ENCODE peak calls at places on chromosomes 13 and 19, in four cellular contexts. One of them, this sample, is unnamed.

GRCh38 chr19:34962945-34963530 is 991 bp downstream of the ZNF792 start:
- DNase-seq in OCI-LY7: no peak
- DNase-seq in uterus: no peak
- DNase-seq in Peyer's patch: no peak
- DNase-seq in this sample: no peak

GRCh38 chr19:54616057-54616456 is 14.2 kb upstream of the LILRB1 start:
- DNase-seq in OCI-LY7: no peak
- DNase-seq in uterus: no peak
- DNase-seq in Peyer's patch: no peak
- DNase-seq in this sample: no peak

GRCh38 chr13:112065521-112065866 is 1.5 kb upstream of the SOX1 start:
- DNase-seq in OCI-LY7: no peak
- DNase-seq in uterus: no peak
- DNase-seq in Peyer's patch: no peak
- DNase-seq in this sample: no peak

GRCh38 chr19:12641456-12641855 is 25.1 kb downstream of the MAN2B1 start:
- DNase-seq in OCI-LY7: no peak
- DNase-seq in uterus: no peak
- DNase-seq in Peyer's patch: no peak
- DNase-seq in this sample: no peak

GRCh38 chr13:34867590-34867989 is 74.5 kb upstream of the NBEA start:
- DNase-seq in OCI-LY7: no peak
- DNase-seq in uterus: no peak
- DNase-seq in Peyer's patch: no peak
- DNase-seq in this sample: no peak

GRCh38 chr13:51495300-51495699 is 42.5 kb upstream of the INTS6 start:
- DNase-seq in OCI-LY7: no peak
- DNase-seq in uterus: no peak
- DNase-seq in Peyer's patch: no peak
- DNase-seq in this sample: no peak

GRCh38 chr13:19148561-19148960 is 33.1 kb downstream of the TUBA3C start:
- DNase-seq in OCI-LY7: no peak
- DNase-seq in uterus: no peak
- DNase-seq in Peyer's patch: no peak
- DNase-seq in this sample: no peak

GRCh38 chr13:101757446-101758039 is 305.1 kb downstream of the ITGBL1 start:
- DNase-seq in OCI-LY7: peak
- DNase-seq in uterus: no peak
- DNase-seq in Peyer's patch: no peak
- DNase-seq in this sample: no peak

GRCh38 chr19:893775-894090 is 449 bp downstream of the RNU6-9 start:
- DNase-seq in OCI-LY7: no peak
- DNase-seq in uterus: no peak
- DNase-seq in Peyer's patch: no peak
- DNase-seq in this sample: no peak
- H3K27ac ChIP-seq in OCI-LY7: peak
- H3K27ac ChIP-seq in uterus: peak
- H3K27ac ChIP-seq in Peyer's patch: peak
- H3K27ac ChIP-seq in this sample: peak

DNA sequence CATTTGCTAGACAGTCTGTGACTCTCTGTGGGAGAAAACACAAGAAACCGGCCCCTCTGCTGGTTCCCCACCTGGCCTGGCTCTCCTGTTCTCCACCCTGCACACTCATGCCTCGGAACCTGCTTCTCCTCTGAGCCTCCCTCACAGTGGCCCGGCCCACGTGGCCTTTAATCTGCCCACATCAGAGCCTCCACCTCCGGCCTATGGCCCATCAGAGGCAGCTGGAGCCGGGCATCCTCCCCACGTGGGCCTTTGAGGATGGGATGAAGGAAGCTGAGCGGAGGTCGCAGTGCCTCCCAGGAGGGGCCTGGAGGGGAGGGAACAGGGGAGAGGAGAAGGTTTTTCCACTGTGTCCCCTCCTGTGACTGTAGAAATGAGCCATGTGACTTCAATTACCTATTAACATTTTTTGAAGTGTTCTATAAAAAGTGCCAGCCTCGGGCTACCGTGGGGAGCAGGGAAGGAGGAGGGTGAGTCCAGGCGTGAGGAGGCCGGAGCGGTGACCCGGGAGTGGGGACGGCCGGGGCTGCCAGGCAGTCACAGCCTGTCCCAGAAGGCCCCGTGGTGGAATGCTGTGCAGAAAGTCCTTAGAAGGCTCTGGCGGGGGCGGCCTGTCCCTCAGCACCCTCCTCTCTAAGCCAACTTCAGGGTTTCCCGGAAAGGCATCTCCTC is 24.6 kb upstream of the SLC1A5 start:
- DNase-seq in OCI-LY7: no peak
- DNase-seq in uterus: no peak
- DNase-seq in Peyer's patch: no peak
- DNase-seq in this sample: peak
- H3K27ac ChIP-seq in OCI-LY7: no peak
- H3K27ac ChIP-seq in uterus: peak
- H3K27ac ChIP-seq in Peyer's patch: no peak
- H3K27ac ChIP-seq in this sample: peak

GRCh38 chr19:44700547-44700946 is 1.6 kb downstream of the CEACAM16 start:
- DNase-seq in OCI-LY7: no peak
- DNase-seq in uterus: no peak
- DNase-seq in Peyer's patch: no peak
- DNase-seq in this sample: no peak

GRCh38 chr19:44697670-44698034 is 1.3 kb upstream of the CEACAM16 start:
- DNase-seq in OCI-LY7: no peak
- DNase-seq in uterus: no peak
- DNase-seq in Peyer's patch: no peak
- DNase-seq in this sample: no peak

GRCh38 chr19:44698492-44699201 is at the start of gene CEACAM16:
- DNase-seq in OCI-LY7: no peak
- DNase-seq in uterus: no peak
- DNase-seq in Peyer's patch: no peak
- DNase-seq in this sample: no peak

GRCh38 chr19:44694184-44694579 is 4.8 kb upstream of the CEACAM16 start:
- DNase-seq in OCI-LY7: no peak
- DNase-seq in uterus: no peak
- DNase-seq in Peyer's patch: no peak
- DNase-seq in this sample: no peak

GRCh38 chr19:44696939-44697669 is 1.8 kb upstream of the CEACAM16 start:
- DNase-seq in OCI-LY7: no peak
- DNase-seq in uterus: no peak
- DNase-seq in Peyer's patch: no peak
- DNase-seq in this sample: no peak
- H3K27ac ChIP-seq in OCI-LY7: no peak
- H3K27ac ChIP-seq in uterus: no peak
- H3K27ac ChIP-seq in Peyer's patch: no peak
- H3K27ac ChIP-seq in this sample: no peak

DNA sequence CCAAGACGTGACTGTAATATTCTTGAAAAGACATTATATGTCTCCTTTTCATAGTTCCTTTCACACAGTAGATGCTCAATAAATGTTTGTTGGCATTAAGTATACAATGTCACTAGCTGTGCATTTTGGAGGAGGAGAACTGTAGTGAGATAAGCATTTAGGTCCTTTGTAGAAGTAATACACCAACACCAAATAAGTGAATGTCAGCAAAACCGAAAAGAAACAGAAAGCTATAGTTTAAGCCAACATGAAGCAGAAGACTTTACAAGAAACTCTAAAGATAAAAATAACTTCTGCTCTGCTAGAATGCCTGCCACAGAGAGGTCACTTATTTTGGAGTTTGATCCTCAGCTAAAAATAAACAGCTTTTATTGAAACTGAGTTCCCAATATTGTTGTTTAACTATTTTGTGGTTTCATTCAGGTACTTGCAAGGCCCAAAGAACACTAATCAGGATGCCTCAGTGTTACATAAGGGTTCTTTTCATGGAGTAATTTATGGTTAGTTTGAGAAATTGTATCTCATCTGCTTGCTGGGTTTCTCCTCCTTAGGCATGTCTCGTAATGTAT is 86.2 kb downstream of the STARD13 start:
- DNase-seq in OCI-LY7: no peak
- DNase-seq in uterus: no peak
- DNase-seq in Peyer's patch: no peak
- DNase-seq in this sample: no peak
- H3K27ac ChIP-seq in OCI-LY7: no peak
- H3K27ac ChIP-seq in uterus: no peak
- H3K27ac ChIP-seq in Peyer's patch: no peak
- H3K27ac ChIP-seq in this sample: peak